ENCODE peak calls at places on chromosome 2, in four cellular contexts. E is GM12878, Q is HepG2, Y is K562. L is an unnamed sample.

GRCh38 chr2:69735696-69736095 is 6.2 kb upstream of the ANXA4 start:
- DNase-seq in E (no peak), Q (no peak), Y (no peak), L (no peak)

GRCh38 chr2:233349005-233349998 is 5.0 kb upstream of the DGKD start:
- DNase-seq in E (no peak), Q (peak), Y (no peak), L (peak)

GRCh38 chr2:237485844-237486243 is 1.2 kb upstream of the MLPH start:
- DNase-seq in E (no peak), Q (no peak), Y (no peak), L (no peak)

GRCh38 chr2:46010925-46011490 is 286.2 kb upstream of the EPAS1 start:
- DNase-seq in E (no peak), Q (peak), Y (peak), L (peak)

GRCh38 chr2:128367601-128368359 is 49.1 kb upstream of the HS6ST1 start:
- DNase-seq in E (no peak), Q (no peak), Y (no peak), L (no peak)

GRCh38 chr2:165109915-165110314 is 93.9 kb downstream of the SCN3A start:
- DNase-seq in E (no peak), Q (peak), Y (no peak), L (no peak)

GRCh38 chr2:43462866-43463641 is 132.8 kb downstream of the THADA start:
- DNase-seq in E (no peak), Q (peak), Y (no peak), L (peak)

GRCh38 chr2:62826953-62827675 is 121.6 kb downstream of the EHBP1 start:
- DNase-seq in E (no peak), Q (no peak), Y (no peak), L (no peak)

GRCh38 chr2:17104454-17104853 is 413.8 kb downstream of the RAD51AP2 start:
- DNase-seq in E (no peak), Q (no peak), Y (no peak), L (no peak)

GRCh38 chr2:73175663-73176204 is 26.6 kb upstream of the NOTO start:
- DNase-seq in E (no peak), Q (peak), Y (peak), L (peak)

GRCh38 chr2:97844311-97844859 is 131.0 kb downstream of the ZAP70 start:
- DNase-seq in E (no peak), Q (no peak), Y (no peak), L (no peak)

GRCh38 chr2:42138163-42139016 is 30.8 kb upstream of the EML4 start:
- DNase-seq in E (no peak), Q (no peak), Y (no peak), L (peak)

GRCh38 chr2:24124003-24124585 is 825 bp downstream of the FAM228B start:
- DNase-seq in E (no peak), Q (no peak), Y (no peak), L (no peak)

GRCh38 chr2:69309336-69310048 is 77.5 kb downstream of the GFPT1 start:
- DNase-seq in E (no peak), Q (no peak), Y (no peak), L (peak)

GRCh38 chr2:149261672-149262071 is 68.7 kb upstream of the LYPD6 start:
- DNase-seq in E (no peak), Q (no peak), Y (no peak), L (no peak)

GRCh38 chr2:133791191-133791590 is 222.9 kb upstream of the NCKAP5 start:
- DNase-seq in E (no peak), Q (no peak), Y (no peak), L (peak)

GRCh38 chr2:125313806-125314205 is 1288.7 kb downstream of the CNTNAP5 start:
- DNase-seq in E (no peak), Q (no peak), Y (no peak), L (no peak)

GRCh38 chr2:174174741-174175140 is 73.6 kb downstream of the OLA1 start:
- DNase-seq in E (no peak), Q (peak), Y (no peak), L (peak)

GRCh38 chr2:239307921-239308620 is 92.7 kb downstream of the HDAC4 start:
- DNase-seq in E (no peak), Q (no peak), Y (no peak), L (no peak)

GRCh38 chr2:65300134-65300771 is 72.6 kb downstream of the ACTR2 start:
- DNase-seq in E (no peak), Q (no peak), Y (no peak), L (no peak)

GRCh38 chr2:227642691-227643090 is 23.9 kb upstream of the SCYGR5 start:
- DNase-seq in E (no peak), Q (peak), Y (no peak), L (no peak)

GRCh38 chr2:68185541-68186164 is 28.0 kb downstream of the PNO1 start:
- DNase-seq in E (peak), Q (peak), Y (peak), L (peak)

GRCh38 chr2:37357053-37357452 is 12.6 kb downstream of the QPCT start:
- DNase-seq in E (no peak), Q (no peak), Y (no peak), L (no peak)

DNA sequence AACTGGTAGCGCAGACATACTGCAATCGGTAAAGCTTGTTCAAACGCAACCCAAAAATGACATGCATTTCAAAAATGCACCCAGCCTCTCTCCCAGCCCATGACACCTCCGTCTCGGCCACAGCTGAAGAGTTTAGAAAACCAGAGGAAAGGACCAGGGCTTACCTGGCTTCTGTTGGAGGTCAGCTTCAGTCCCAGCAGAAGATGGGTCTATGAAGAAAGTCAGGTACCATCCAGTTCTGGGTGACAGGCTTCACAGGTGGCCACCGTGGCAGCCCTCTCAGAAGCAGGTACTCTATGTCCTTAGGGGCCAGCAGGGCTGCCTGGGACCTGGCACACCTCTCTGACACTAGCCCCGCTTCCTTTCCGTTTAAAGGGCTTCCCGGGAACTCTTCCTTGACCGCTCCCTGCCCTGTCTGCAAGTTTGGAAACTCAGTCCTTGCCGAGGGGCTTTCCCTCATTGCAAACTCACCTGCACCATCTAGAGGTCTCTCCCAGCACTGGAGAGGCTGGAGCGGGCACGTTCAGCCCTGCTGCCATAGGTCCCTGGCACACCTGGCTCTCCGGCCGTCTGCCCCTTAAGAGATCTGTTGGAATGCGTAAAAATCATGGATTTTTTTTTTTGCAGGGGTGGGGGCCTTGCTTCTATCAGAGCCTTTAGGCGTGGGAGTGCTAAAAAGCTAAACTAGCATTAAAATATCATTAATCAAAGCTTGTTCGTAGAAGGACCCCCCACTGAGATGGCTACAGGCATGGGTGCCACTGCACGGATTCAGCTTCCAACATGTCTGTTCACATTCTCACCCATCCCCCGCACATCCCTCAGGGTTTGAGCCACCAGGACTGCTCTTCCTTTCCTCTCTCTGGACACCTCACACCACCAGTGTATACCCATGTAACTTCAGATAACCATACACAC is at the start of gene EDAR:
- DNase-seq in E (no peak), Q (peak), Y (peak), L (peak)
- H3K9ac ChIP-seq in E (no peak), Q (no peak), Y (no peak), L (no peak)

GRCh38 chr2:19846030-19846429 is 55.8 kb downstream of the TTC32 start:
- DNase-seq in E (no peak), Q (no peak), Y (no peak), L (no peak)
- TF ChIP-seq MYC in E (no peak), Q (no peak), Y (no peak), L (no peak)

GRCh38 chr2:231713738-231714638 is 5.7 kb downstream of the PTMA start:
- DNase-seq in E (peak), Q (peak), Y (peak), L (peak)
- TF ChIP-seq POLR2A in E (no peak), Q (no peak), Y (peak), L (no peak)

GRCh38 chr2:9951522-9952285 is at the start of gene GRHL1:
- DNase-seq in E (peak), Q (peak), Y (peak), L (peak)

GRCh38 chr2:9950521-9951271 is 797 bp upstream of the GRHL1 start:
- DNase-seq in E (no peak), Q (no peak), Y (peak), L (peak)

GRCh38 chr2:9952286-9952737 is 819 bp downstream of the GRHL1 start:
- DNase-seq in E (no peak), Q (no peak), Y (no peak), L (no peak)

GRCh38 chr2:9949992-9950520 is 1.4 kb upstream of the GRHL1 start:
- DNase-seq in E (no peak), Q (no peak), Y (no peak), L (no peak)

GRCh38 chr2:9951272-9951521 is 296 bp upstream of the GRHL1 start:
- DNase-seq in E (no peak), Q (no peak), Y (no peak), L (no peak)
- H3K9ac ChIP-seq in E (no peak), Q (peak), Y (peak), L (no peak)

DNA sequence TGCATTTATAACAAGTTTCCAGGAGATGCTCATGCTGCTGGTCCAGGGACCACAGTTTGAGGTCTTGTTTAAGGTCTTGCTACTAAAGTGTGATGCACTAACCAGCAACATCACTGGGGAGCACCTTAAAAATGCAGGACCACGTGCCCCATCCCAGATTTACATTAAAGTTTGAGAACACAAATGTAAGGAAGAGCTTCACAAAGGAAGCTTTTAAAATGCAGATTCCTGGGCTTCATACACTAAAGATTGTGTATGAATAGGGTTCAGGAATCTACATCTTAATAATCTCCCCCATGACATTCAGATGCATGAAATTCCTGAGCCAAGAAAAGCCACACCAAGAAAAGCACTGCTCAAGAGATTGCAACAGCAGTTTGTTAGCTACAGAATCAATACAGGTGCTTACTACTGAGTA is 235.3 kb upstream of the TANK start:
- DNase-seq in E (no peak), Q (no peak), Y (no peak), L (no peak)
- TF ChIP-seq MYC in E (no peak), Q (no peak), Y (no peak), L (no peak)

GRCh38 chr2:212912445-212913103 is 238.8 kb downstream of the IKZF2 start:
- DNase-seq in E (no peak), Q (peak), Y (no peak), L (peak)
- TF ChIP-seq POLR2A in E (no peak), Q (no peak), Y (no peak), L (no peak)

GRCh38 chr2:63845866-63846265 is 4.2 kb downstream of the UGP2 start:
- DNase-seq in E (no peak), Q (no peak), Y (no peak), L (no peak)
- H3K9ac ChIP-seq in E (no peak), Q (no peak), Y (no peak), L (no peak)

DNA sequence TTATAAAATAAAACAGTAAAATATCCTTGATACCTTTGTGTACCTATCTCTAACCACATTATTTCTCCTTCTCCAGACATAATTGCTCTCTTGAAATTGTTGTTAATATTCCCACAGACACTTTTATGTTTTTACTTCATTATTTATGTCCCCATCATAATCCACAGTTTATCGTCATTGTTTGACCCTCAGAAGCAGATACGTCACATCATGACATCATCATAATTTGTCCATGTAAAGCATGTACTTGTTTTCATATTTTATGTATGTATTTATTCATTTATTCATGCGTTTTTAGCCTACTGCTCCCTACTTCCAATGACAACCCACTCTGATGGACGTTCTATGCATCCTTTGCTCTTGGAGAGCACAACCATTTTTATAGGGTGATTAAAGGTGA is 1406.9 kb upstream of the NXPH2 start:
- DNase-seq in E (no peak), Q (no peak), Y (no peak), L (no peak)
- TF ChIP-seq MYC in E (no peak), Q (no peak), Y (no peak), L (no peak)

GRCh38 chr2:240993446-240994160 is 4.8 kb upstream of the SNED1 start:
- DNase-seq in E (no peak), Q (no peak), Y (no peak), L (no peak)
- TF ChIP-seq POLR2A in E (no peak), Q (no peak), Y (no peak), L (no peak)

GRCh38 chr2:113756088-113757058 is at the start of gene SLC35F5:
- DNase-seq in E (peak), Q (peak), Y (peak), L (peak)

GRCh38 chr2:113754989-113755689 is 1.3 kb downstream of the SLC35F5 start:
- DNase-seq in E (no peak), Q (peak), Y (no peak), L (peak)

GRCh38 chr2:113754160-113754559 is 2.3 kb downstream of the SLC35F5 start:
- DNase-seq in E (no peak), Q (no peak), Y (no peak), L (no peak)

GRCh38 chr2:113757059-113757657 is 716 bp upstream of the SLC35F5 start:
- DNase-seq in E (no peak), Q (peak), Y (peak), L (no peak)

GRCh38 chr2:113755690-113756063 is 765 bp downstream of the SLC35F5 start:
- DNase-seq in E (peak), Q (peak), Y (peak), L (peak)
- H3K9ac ChIP-seq in E (peak), Q (peak), Y (peak), L (peak)